ENCODE peak calls at places on chromosomes 16 and 17, in five cellular contexts. Q is KBM-7; N is CD8-positive, alpha-beta memory T cell; W is AG04450; D is CD4-positive, alpha-beta memory T cell. I is an unnamed sample.

GRCh38 chr17:50444841-50445715 is 19.1 kb downstream of the ACSF2 start:
- DNase-seq in Q (no peak), N (no peak), W (no peak), D (no peak), I (no peak)

GRCh38 chr16:951660-952301 is 19.0 kb downstream of the LMF1 start:
- DNase-seq in Q (peak; percentile 52), N (peak; percentile 24), W (no peak), D (no peak), I (no peak)

GRCh38 chr16:9790199-9790598 is 392.0 kb downstream of the GRIN2A start:
- DNase-seq in Q (no peak), N (no peak), W (no peak), D (no peak), I (no peak)

GRCh38 chr16:12543700-12544476 is 259.8 kb downstream of the CPPED1 start:
- DNase-seq in Q (no peak), N (no peak), W (no peak), D (no peak), I (no peak)

GRCh38 chr17:28748852-28749515 is 5.2 kb downstream of the TRAF4 start:
- DNase-seq in Q (no peak), N (no peak), W (no peak), D (no peak), I (no peak)

GRCh38 chr17:27788919-27789318 is 11.4 kb downstream of the NOS2 start:
- DNase-seq in Q (no peak), N (no peak), W (no peak), D (no peak), I (no peak)

GRCh38 chr16:85372627-85373372 is 240.3 kb upstream of the GSE1 start:
- DNase-seq in Q (peak; percentile 75), N (no peak), W (no peak), D (no peak), I (no peak)

GRCh38 chr17:73953206-73954033 is 250.1 kb upstream of the RPL38 start:
- DNase-seq in Q (no peak), N (no peak), W (no peak), D (no peak), I (no peak)

GRCh38 chr17:2722611-2723010 is 11.0 kb upstream of the CLUH start:
- DNase-seq in Q (no peak), N (no peak), W (no peak), D (no peak), I (no peak)

GRCh38 chr17:56939869-56940484 is 20.9 kb downstream of the COIL start:
- DNase-seq in Q (peak; percentile 91), N (no peak), W (peak; percentile 20), D (peak; percentile 42), I (no peak)

GRCh38 chr17:81071761-81072741 is 37.1 kb downstream of the BAIAP2 start:
- DNase-seq in Q (no peak), N (no peak), W (no peak), D (no peak), I (no peak)

GRCh38 chr16:74608944-74609343 is 2.0 kb upstream of the GLG1 start:
- DNase-seq in Q (peak; percentile 95), N (peak; percentile 61), W (no peak), D (peak; percentile 82), I (no peak)

GRCh38 chr17:59527325-59527917 is 38.0 kb upstream of the DHX40 start:
- DNase-seq in Q (no peak), N (no peak), W (no peak), D (no peak), I (no peak)

GRCh38 chr16:721765-722481 is 977 bp downstream of the ANTKMT start:
- DNase-seq in Q (no peak), N (peak; percentile 68), W (no peak), D (no peak), I (no peak)

GRCh38 chr17:66235377-66235994 is 6.3 kb upstream of the APOH start:
- DNase-seq in Q (no peak), N (no peak), W (no peak), D (no peak), I (no peak)

GRCh38 chr16:3880623-3881498 is at the start of gene CREBBP:
- DNase-seq in Q (peak; percentile 69), N (peak; percentile 91), W (peak; percentile 54), D (peak; percentile 91), I (peak; percentile 56)

GRCh38 chr17:7260601-7261376 is 1.5 kb downstream of the CLDN7 start:
- DNase-seq in Q (no peak), N (no peak), W (no peak), D (no peak), I (no peak)

GRCh38 chr17:82871776-82872561 is 32.1 kb upstream of the ZNF750 start:
- DNase-seq in Q (no peak), N (peak; percentile 28), W (no peak), D (no peak), I (no peak)

GRCh38 chr17:72145972-72146755 is 25.3 kb downstream of the SOX9 start:
- DNase-seq in Q (no peak), N (no peak), W (no peak), D (no peak), I (no peak)

GRCh38 chr17:64780096-64781012 is 118.2 kb upstream of the SMURF2 start:
- DNase-seq in Q (no peak), N (peak; percentile 83), W (no peak), D (peak; percentile 78), I (no peak)

GRCh38 chr17:48026503-48027321 is 10.9 kb downstream of the COPZ2 start:
- DNase-seq in Q (peak; percentile 91), N (peak; percentile 80), W (peak; percentile 71), D (peak; percentile 54), I (peak; percentile 28)

GRCh38 chr16:29809850-29810698 is 1.9 kb upstream of the PRRT2 start:
- DNase-seq in Q (peak; percentile 74), N (peak; percentile 84), W (no peak), D (peak; percentile 57), I (no peak)

GRCh38 chr16:89641719-89642187 is 15.8 kb downstream of the CHMP1A start:
- DNase-seq in Q (no peak), N (no peak), W (no peak), D (no peak), I (no peak)